ENCODE peak calls at places on chromosomes 3 and 15, in six cellular contexts. One of them, this sample, is unnamed.

GRCh38 chr15:59349715-59350420 is 22.8 kb downstream of the MYO1E start:
- DNase-seq in upper lobe of right lung: no peak
- DNase-seq in body of pancreas: no peak
- DNase-seq in fibroblast of lung: peak; percentile 77
- DNase-seq in tibial artery: no peak
- DNase-seq in CD8-positive, alpha-beta T cell: no peak
- DNase-seq in this sample: peak; percentile 93

GRCh38 chr3:50352762-50353161 is 2.1 kb downstream of the CYB561D2 start:
- DNase-seq in body of pancreas: no peak
- DNase-seq in upper lobe of right lung: no peak
- DNase-seq in fibroblast of lung: no peak
- DNase-seq in tibial artery: no peak
- DNase-seq in CD8-positive, alpha-beta T cell: no peak
- DNase-seq in this sample: no peak

GRCh38 chr3:124878561-124879394 is 8.4 kb downstream of the ITGB5 start:
- DNase-seq in CD8-positive, alpha-beta T cell: peak; percentile 11
- DNase-seq in tibial artery: peak; percentile 75
- DNase-seq in upper lobe of right lung: no peak
- DNase-seq in fibroblast of lung: peak; percentile 96
- DNase-seq in body of pancreas: peak; percentile 24
- DNase-seq in this sample: peak; percentile 79

GRCh38 chr3:179026636-179027035 is 45.0 kb downstream of the ZMAT3 start:
- DNase-seq in upper lobe of right lung: no peak
- DNase-seq in tibial artery: no peak
- DNase-seq in fibroblast of lung: peak; percentile 32
- DNase-seq in CD8-positive, alpha-beta T cell: no peak
- DNase-seq in body of pancreas: no peak
- DNase-seq in this sample: no peak

GRCh38 chr15:91887321-91887720 is 33.8 kb downstream of the SLCO3A1 start:
- DNase-seq in CD8-positive, alpha-beta T cell: no peak
- DNase-seq in fibroblast of lung: no peak
- DNase-seq in body of pancreas: no peak
- DNase-seq in tibial artery: no peak
- DNase-seq in upper lobe of right lung: no peak
- DNase-seq in this sample: no peak

GRCh38 chr3:197023998-197024651 is 5.5 kb downstream of the MELTF start:
- DNase-seq in upper lobe of right lung: no peak
- DNase-seq in CD8-positive, alpha-beta T cell: peak; percentile 7
- DNase-seq in body of pancreas: no peak
- DNase-seq in tibial artery: peak; percentile 56
- DNase-seq in fibroblast of lung: no peak
- DNase-seq in this sample: peak; percentile 50

GRCh38 chr3:124372784-124373183 is 357.5 kb upstream of the UMPS start:
- DNase-seq in body of pancreas: no peak
- DNase-seq in fibroblast of lung: no peak
- DNase-seq in CD8-positive, alpha-beta T cell: no peak
- DNase-seq in tibial artery: no peak
- DNase-seq in upper lobe of right lung: no peak
- DNase-seq in this sample: no peak

GRCh38 chr15:56098230-56098899 is 105.0 kb upstream of the NEDD4 start:
- DNase-seq in tibial artery: no peak
- DNase-seq in fibroblast of lung: peak; percentile 36
- DNase-seq in upper lobe of right lung: no peak
- DNase-seq in body of pancreas: no peak
- DNase-seq in CD8-positive, alpha-beta T cell: no peak
- DNase-seq in this sample: no peak

GRCh38 chr3:13274125-13274873 is 145.8 kb downstream of the NUP210 start:
- DNase-seq in body of pancreas: no peak
- DNase-seq in CD8-positive, alpha-beta T cell: no peak
- DNase-seq in upper lobe of right lung: no peak
- DNase-seq in fibroblast of lung: no peak
- DNase-seq in tibial artery: peak; percentile 54
- DNase-seq in this sample: peak; percentile 54

GRCh38 chr15:50065264-50065663 is 53.8 kb downstream of the ATP8B4 start:
- DNase-seq in body of pancreas: no peak
- DNase-seq in tibial artery: no peak
- DNase-seq in CD8-positive, alpha-beta T cell: no peak
- DNase-seq in fibroblast of lung: no peak
- DNase-seq in upper lobe of right lung: no peak
- DNase-seq in this sample: no peak

GRCh38 chr3:41726891-41727290 is 235.0 kb downstream of the ULK4 start:
- DNase-seq in CD8-positive, alpha-beta T cell: no peak
- DNase-seq in tibial artery: no peak
- DNase-seq in body of pancreas: no peak
- DNase-seq in upper lobe of right lung: no peak
- DNase-seq in fibroblast of lung: no peak
- DNase-seq in this sample: no peak

GRCh38 chr3:28586325-28586724 is 237.7 kb upstream of the AZI2 start:
- DNase-seq in body of pancreas: no peak
- DNase-seq in fibroblast of lung: no peak
- DNase-seq in upper lobe of right lung: no peak
- DNase-seq in tibial artery: no peak
- DNase-seq in CD8-positive, alpha-beta T cell: no peak
- DNase-seq in this sample: no peak

GRCh38 chr3:62982795-62983455 is 107.7 kb upstream of the CADPS start:
- DNase-seq in CD8-positive, alpha-beta T cell: no peak
- DNase-seq in upper lobe of right lung: no peak
- DNase-seq in tibial artery: no peak
- DNase-seq in fibroblast of lung: no peak
- DNase-seq in body of pancreas: no peak
- DNase-seq in this sample: no peak

GRCh38 chr3:56796202-56796601 is 5.5 kb downstream of the ARHGEF3 start:
- DNase-seq in upper lobe of right lung: no peak
- DNase-seq in CD8-positive, alpha-beta T cell: no peak
- DNase-seq in body of pancreas: no peak
- DNase-seq in tibial artery: no peak
- DNase-seq in fibroblast of lung: peak; percentile 74
- DNase-seq in this sample: no peak

GRCh38 chr3:179179979-179180758 is 32.0 kb downstream of the PIK3CA start:
- DNase-seq in upper lobe of right lung: no peak
- DNase-seq in body of pancreas: no peak
- DNase-seq in fibroblast of lung: peak; percentile 65
- DNase-seq in tibial artery: no peak
- DNase-seq in CD8-positive, alpha-beta T cell: no peak
- DNase-seq in this sample: no peak

GRCh38 chr3:31755911-31756658 is 223.4 kb downstream of the STT3B start:
- DNase-seq in upper lobe of right lung: no peak
- DNase-seq in body of pancreas: no peak
- DNase-seq in tibial artery: no peak
- DNase-seq in fibroblast of lung: no peak
- DNase-seq in CD8-positive, alpha-beta T cell: no peak
- DNase-seq in this sample: no peak

GRCh38 chr3:150878290-150878689 is 26.9 kb downstream of the MINDY4B start:
- DNase-seq in upper lobe of right lung: no peak
- DNase-seq in fibroblast of lung: no peak
- DNase-seq in body of pancreas: no peak
- DNase-seq in CD8-positive, alpha-beta T cell: no peak
- DNase-seq in tibial artery: no peak
- DNase-seq in this sample: no peak

GRCh38 chr3:20056727-20057611 is 16.7 kb downstream of the KAT2B start:
- DNase-seq in tibial artery: no peak
- DNase-seq in upper lobe of right lung: no peak
- DNase-seq in body of pancreas: no peak
- DNase-seq in CD8-positive, alpha-beta T cell: no peak
- DNase-seq in fibroblast of lung: peak; percentile 69
- DNase-seq in this sample: peak; percentile 58

GRCh38 chr15:65028921-65029735 is at the start of gene MTFMT:
- DNase-seq in CD8-positive, alpha-beta T cell: peak; percentile 96
- DNase-seq in upper lobe of right lung: peak; percentile 97
- DNase-seq in body of pancreas: peak; percentile 91
- DNase-seq in tibial artery: peak; percentile 94
- DNase-seq in fibroblast of lung: peak; percentile 71
- DNase-seq in this sample: peak; percentile 94

GRCh38 chr15:60660290-60661051 is 181.5 kb upstream of the ICE2 start:
- DNase-seq in CD8-positive, alpha-beta T cell: no peak
- DNase-seq in body of pancreas: no peak
- DNase-seq in fibroblast of lung: peak; percentile 89
- DNase-seq in tibial artery: no peak
- DNase-seq in upper lobe of right lung: no peak
- DNase-seq in this sample: no peak

GRCh38 chr3:37905987-37906674 is 44.5 kb downstream of the CTDSPL start:
- DNase-seq in body of pancreas: no peak
- DNase-seq in fibroblast of lung: peak; percentile 65
- DNase-seq in tibial artery: no peak
- DNase-seq in upper lobe of right lung: no peak
- DNase-seq in CD8-positive, alpha-beta T cell: no peak
- DNase-seq in this sample: no peak

GRCh38 chr3:179734497-179735281 is 81.8 kb downstream of the USP13 start:
- DNase-seq in fibroblast of lung: no peak
- DNase-seq in tibial artery: no peak
- DNase-seq in CD8-positive, alpha-beta T cell: no peak
- DNase-seq in upper lobe of right lung: no peak
- DNase-seq in body of pancreas: no peak
- DNase-seq in this sample: no peak

GRCh38 chr3:50388021-50388719 is 28.8 kb upstream of the TMEM115 start:
- DNase-seq in upper lobe of right lung: no peak
- DNase-seq in body of pancreas: peak; percentile 43
- DNase-seq in tibial artery: no peak
- DNase-seq in fibroblast of lung: no peak
- DNase-seq in CD8-positive, alpha-beta T cell: no peak
- DNase-seq in this sample: no peak

GRCh38 chr15:33298631-33299030 is 12.1 kb upstream of the RYR3 start:
- DNase-seq in fibroblast of lung: no peak
- DNase-seq in upper lobe of right lung: no peak
- DNase-seq in tibial artery: no peak
- DNase-seq in body of pancreas: no peak
- DNase-seq in CD8-positive, alpha-beta T cell: no peak
- DNase-seq in this sample: peak; percentile 75

GRCh38 chr3:33260104-33260503 is 17.1 kb upstream of the FBXL2 start:
- DNase-seq in fibroblast of lung: no peak
- DNase-seq in tibial artery: no peak
- DNase-seq in body of pancreas: no peak
- DNase-seq in upper lobe of right lung: no peak
- DNase-seq in CD8-positive, alpha-beta T cell: no peak
- DNase-seq in this sample: no peak
- H3K27ac ChIP-seq in fibroblast of lung: no peak overlapping the region
- H3K27ac ChIP-seq in tibial artery: no peak overlapping the region
- H3K27ac ChIP-seq in body of pancreas: no peak overlapping the region
- H3K27ac ChIP-seq in upper lobe of right lung: no peak overlapping the region
- H3K27ac ChIP-seq in CD8-positive, alpha-beta T cell: no peak overlapping the region
- H3K27ac ChIP-seq in this sample: no peak overlapping the region

DNA sequence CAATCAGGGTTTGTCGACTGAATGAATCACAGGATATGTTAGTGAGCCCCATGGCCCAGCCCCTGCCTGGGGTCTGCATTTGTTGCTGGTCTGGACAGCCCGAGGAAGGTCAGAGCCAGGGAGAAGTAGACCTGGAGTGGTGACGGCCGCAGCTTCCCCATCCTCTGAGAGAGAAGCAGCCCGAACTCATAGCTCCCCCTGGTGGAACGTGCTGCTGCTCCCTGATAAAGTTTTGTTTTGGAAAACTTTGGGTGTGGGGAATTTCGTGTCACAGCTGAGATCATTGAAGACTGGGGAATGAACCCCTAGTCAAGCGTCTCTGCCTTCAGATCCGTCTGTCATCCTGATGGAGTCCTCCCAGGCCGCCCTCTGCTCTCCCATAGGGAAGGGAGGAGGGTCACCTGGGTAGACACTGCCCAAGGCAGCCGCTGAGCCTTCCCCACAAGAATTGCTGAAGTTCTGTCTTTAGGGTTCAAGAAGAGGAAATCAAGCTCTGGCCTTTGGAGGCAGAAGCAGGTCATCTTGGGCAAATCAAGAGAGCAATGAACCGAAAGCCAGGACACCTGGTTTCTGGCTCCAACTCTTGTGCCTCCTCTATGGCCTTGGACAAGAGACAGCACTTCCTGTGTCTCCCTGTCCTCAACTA is 60.5 kb downstream of the GLDN start:
- DNase-seq in upper lobe of right lung: peak; percentile 73
- DNase-seq in body of pancreas: peak; percentile 43
- DNase-seq in CD8-positive, alpha-beta T cell: no peak
- DNase-seq in fibroblast of lung: peak; percentile 50
- DNase-seq in tibial artery: no peak
- DNase-seq in this sample: no peak
- TF ChIP-seq CTCF in upper lobe of right lung: peak; percentile 54
- TF ChIP-seq CTCF in body of pancreas: peak; percentile 44
- TF ChIP-seq CTCF in CD8-positive, alpha-beta T cell: no peak
- TF ChIP-seq CTCF in fibroblast of lung: peak; percentile 68
- TF ChIP-seq CTCF in tibial artery: peak; percentile 40
- TF ChIP-seq CTCF in this sample: peak; percentile 80

DNA sequence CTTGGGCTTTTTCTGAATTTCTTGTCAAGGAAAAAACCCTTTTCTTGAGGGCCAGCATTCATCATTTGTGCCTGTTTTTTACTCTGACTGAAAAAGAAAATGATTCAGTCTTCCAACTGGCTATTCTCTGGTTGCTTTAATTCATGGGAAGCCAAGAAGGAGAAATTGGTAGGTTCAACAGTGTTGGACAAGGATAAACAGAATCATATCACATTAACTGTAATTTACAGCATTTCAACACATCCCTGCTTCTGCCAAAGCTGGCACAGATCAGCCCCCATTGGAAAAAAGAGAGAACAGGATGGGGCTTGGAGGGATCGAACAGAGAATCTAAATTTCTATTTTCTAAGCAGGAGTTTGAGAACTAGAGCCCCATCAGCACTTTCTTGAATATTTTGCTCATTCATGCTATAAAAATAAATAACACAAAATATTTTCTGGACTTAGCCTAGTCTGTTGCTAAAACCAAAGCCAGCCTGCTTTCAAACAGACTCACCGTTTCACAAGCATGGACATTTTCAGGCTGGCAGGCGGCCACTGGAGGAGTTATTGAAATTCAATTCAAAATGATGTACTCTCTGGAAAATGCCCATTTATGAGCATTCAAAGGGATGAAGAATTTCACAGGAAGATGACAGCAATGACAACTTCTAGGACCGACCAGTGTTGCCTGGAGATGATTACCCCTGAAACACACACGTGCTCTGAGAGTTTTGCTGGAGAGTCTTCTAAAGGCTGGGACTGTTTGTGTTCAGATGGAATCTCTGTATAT is 181.2 kb downstream of the WNT5A start:
- DNase-seq in body of pancreas: no peak
- DNase-seq in CD8-positive, alpha-beta T cell: no peak
- DNase-seq in fibroblast of lung: peak; percentile 15
- DNase-seq in tibial artery: no peak
- DNase-seq in upper lobe of right lung: no peak
- DNase-seq in this sample: no peak
- H3K4me3 ChIP-seq in body of pancreas: no peak overlapping the region
- H3K4me3 ChIP-seq in CD8-positive, alpha-beta T cell: no peak overlapping the region
- H3K4me3 ChIP-seq in fibroblast of lung: no peak overlapping the region
- H3K4me3 ChIP-seq in tibial artery: no peak overlapping the region
- H3K4me3 ChIP-seq in upper lobe of right lung: no peak overlapping the region
- H3K4me3 ChIP-seq in this sample: no peak overlapping the region

DNA sequence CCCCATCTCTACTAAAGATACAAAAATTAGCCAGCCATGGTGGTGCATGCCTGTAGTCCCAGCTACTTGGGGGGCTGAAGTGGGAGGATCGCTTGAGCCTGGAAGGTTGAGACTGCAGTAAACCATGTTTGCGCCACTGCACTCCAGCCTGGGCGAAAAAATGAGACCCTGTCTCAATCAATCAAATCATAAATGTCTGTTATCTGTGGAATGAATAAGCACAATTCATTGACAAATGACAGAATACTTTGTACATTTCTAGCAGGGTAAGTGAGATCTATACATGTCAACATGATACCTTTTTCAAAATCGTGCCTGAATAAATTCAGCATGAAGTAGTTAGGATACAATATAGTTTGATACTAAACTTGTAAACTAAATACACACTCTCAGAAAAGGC is 181.2 kb downstream of the FOXP1 start:
- DNase-seq in fibroblast of lung: no peak
- DNase-seq in CD8-positive, alpha-beta T cell: no peak
- DNase-seq in upper lobe of right lung: no peak
- DNase-seq in body of pancreas: no peak
- DNase-seq in tibial artery: no peak
- DNase-seq in this sample: no peak
- H3K27ac ChIP-seq in fibroblast of lung: no peak overlapping the region
- H3K27ac ChIP-seq in CD8-positive, alpha-beta T cell: no peak overlapping the region
- H3K27ac ChIP-seq in upper lobe of right lung: no peak overlapping the region
- H3K27ac ChIP-seq in body of pancreas: no peak overlapping the region
- H3K27ac ChIP-seq in tibial artery: no peak overlapping the region
- H3K27ac ChIP-seq in this sample: no peak overlapping the region